ENCODE peak calls at places on chromosomes 5 and 9, in four cellular contexts. H is amniotic stem cell, R is B cell, S is WTC11. B is an unnamed sample.

GRCh38 chr9:27108981-27109541 is at the start of gene TEK:
- DNase-seq in H (no peak), R (no peak), S (no peak), B (no peak)

GRCh38 chr5:1820926-1821325 is 19.7 kb downstream of the NDUFS6 start:
- DNase-seq in H (no peak), R (no peak), S (no peak), B (no peak)

GRCh38 chr9:18890372-18890771 is 142.6 kb downstream of the SAXO1 start:
- DNase-seq in H (peak), R (no peak), S (no peak), B (no peak)

GRCh38 chr5:80076131-80077101 is 41.3 kb downstream of the THBS4 start:
- DNase-seq in H (no peak), R (no peak), S (no peak), B (no peak)

GRCh38 chr5:43348207-43348606 is 35.0 kb upstream of the HMGCS1 start:
- DNase-seq in H (no peak), R (no peak), S (no peak), B (peak)

GRCh38 chr9:123473226-123473625 is 117.2 kb downstream of the CRB2 start:
- DNase-seq in H (no peak), R (no peak), S (no peak), B (peak)

GRCh38 chr5:141260458-141261237 is 15.5 kb downstream of the PCDHB15 start:
- DNase-seq in H (no peak), R (no peak), S (no peak), B (no peak)

GRCh38 chr9:93306579-93307091 is 122.7 kb downstream of the WNK2 start:
- DNase-seq in H (no peak), R (no peak), S (no peak), B (no peak)

GRCh38 chr9:136421791-136422190 is 11.3 kb downstream of the PMPCA start:
- DNase-seq in H (no peak), R (no peak), S (no peak), B (no peak)

GRCh38 chr5:34762321-34762871 is 76.6 kb upstream of the TTC23L start:
- DNase-seq in H (peak), R (no peak), S (no peak), B (no peak)

GRCh38 chr5:35306716-35307365 is 76.6 kb upstream of the PRLR start:
- DNase-seq in H (no peak), R (no peak), S (no peak), B (no peak)

GRCh38 chr9:100581661-100582060 is 3.8 kb downstream of the CAVIN4 start:
- DNase-seq in H (no peak), R (no peak), S (no peak), B (no peak)

GRCh38 chr5:30502277-30502676 is 691.2 kb upstream of the CDH6 start:
- DNase-seq in H (no peak), R (no peak), S (no peak), B (no peak)

GRCh38 chr5:96226941-96227552 is 206.0 kb downstream of the PCSK1 start:
- DNase-seq in H (peak), R (no peak), S (no peak), B (no peak)

GRCh38 chr5:60257852-60258251 is 364.3 kb upstream of the PDE4D start:
- DNase-seq in H (no peak), R (no peak), S (no peak), B (no peak)

GRCh38 chr5:132870801-132871200 is 2.7 kb upstream of the LEAP2 start:
- DNase-seq in H (no peak), R (no peak), S (no peak), B (no peak)

GRCh38 chr9:92608221-92609141 is 61.5 kb downstream of the IPPK start:
- DNase-seq in H (no peak), R (no peak), S (no peak), B (no peak)

GRCh38 chr5:78622302-78622971 is 26.1 kb downstream of the LHFPL2 start:
- DNase-seq in H (no peak), R (no peak), S (no peak), B (no peak)

GRCh38 chr5:61534481-61535267 is 202.6 kb downstream of the ZSWIM6 start:
- DNase-seq in H (no peak), R (no peak), S (no peak), B (no peak)

GRCh38 chr5:159047081-159047480 is 52.6 kb downstream of the EBF1 start:
- DNase-seq in H (no peak), R (no peak), S (no peak), B (no peak)

GRCh38 chr5:43389679-43390329 is 22.4 kb downstream of the CCL28 start:
- DNase-seq in H (peak), R (peak), S (peak), B (peak)

GRCh38 chr5:17852701-17853100 is 218.4 kb downstream of the TAF11L14 start:
- DNase-seq in H (no peak), R (no peak), S (no peak), B (no peak)

GRCh38 chr9:126523621-126524111 is 90.1 kb upstream of the LMX1B start:
- DNase-seq in H (no peak), R (no peak), S (no peak), B (no peak)

GRCh38 chr9:133455936-133456335 is 3.8 kb upstream of the CACFD1 start:
- DNase-seq in H (no peak), R (no peak), S (no peak), B (no peak)

GRCh38 chr5:168693883-168694282 is 114.7 kb upstream of the PANK3 start:
- DNase-seq in H (no peak), R (no peak), S (no peak), B (no peak)

GRCh38 chr9:133995012-133995896 is 3.1 kb upstream of the VAV2 start:
- DNase-seq in H (no peak), R (no peak), S (peak), B (peak)

GRCh38 chr5:59184769-59185168 is 601.9 kb downstream of the RAB3C start:
- DNase-seq in H (no peak), R (no peak), S (no peak), B (no peak)

GRCh38 chr9:27142299-27142930 is 33.4 kb downstream of the TEK start:
- DNase-seq in H (no peak), R (no peak), S (no peak), B (no peak)

GRCh38 chr5:120779674-120780073 is 315.6 kb downstream of the PRR16 start:
- DNase-seq in H (peak), R (no peak), S (no peak), B (no peak)

GRCh38 chr9:97387504-97387886 is 24.4 kb upstream of the TDRD7 start:
- DNase-seq in H (no peak), R (no peak), S (no peak), B (peak)

GRCh38 chr5:121019734-121020133 is 555.6 kb downstream of the PRR16 start:
- DNase-seq in H (no peak), R (no peak), S (no peak), B (no peak)